ENCODE peak calls at places on chromosome X, in four cellular contexts. Z is SK-N-SH, Y is HCT116, V is K562. D is an unnamed sample.

GRCh38 chrX:74178536-74178935 is 125.4 kb upstream of the ZCCHC13 start:
- DNase-seq in V (no peak), Y (no peak), Z (no peak), D (no peak)

GRCh38 chrX:49233176-49233575 is at the start of gene CACNA1F:
- DNase-seq in Z (no peak), Y (no peak), V (no peak), D (no peak)

GRCh38 chrX:112800901-112801775 is 39.5 kb downstream of the AMOT start:
- DNase-seq in Z (no peak), V (no peak), Y (no peak), D (no peak)

GRCh38 chrX:123590842-123591491 is 141.9 kb downstream of the THOC2 start:
- DNase-seq in V (no peak), Z (no peak), Y (no peak), D (no peak)

GRCh38 chrX:56000169-56000568 is 232.0 kb upstream of the KLF8 start:
- DNase-seq in Y (no peak), Z (no peak), V (no peak), D (no peak)

GRCh38 chrX:84441143-84441542 is 61.1 kb downstream of the HDX start:
- DNase-seq in Z (no peak), Y (no peak), V (no peak), D (no peak)

GRCh38 chrX:41090568-41091238 is 5.5 kb downstream of the USP9X start:
- DNase-seq in Z (no peak), Y (no peak), V (no peak), D (no peak)

GRCh38 chrX:149493567-149494562 is 11.2 kb downstream of the IDS start:
- DNase-seq in Z (no peak), Y (no peak), V (peak; percentile 41), D (no peak)

GRCh38 chrX:110250847-110251246 is 67.0 kb downstream of the AMMECR1 start:
- DNase-seq in Z (no peak), Y (no peak), V (no peak), D (no peak)

GRCh38 chrX:20527458-20528099 is 260.9 kb upstream of the RPS6KA3 start:
- DNase-seq in Z (peak; percentile 26), V (peak; percentile 4), Y (no peak), D (peak; percentile 39)

GRCh38 chrX:6729581-6729980 is 194.7 kb upstream of the VCX3A start:
- DNase-seq in Z (no peak), Y (no peak), V (no peak), D (no peak)

GRCh38 chrX:72620550-72621145 is 48.0 kb upstream of the HDAC8 start:
- DNase-seq in Z (no peak), Y (peak; percentile 74), V (peak; percentile 67), D (no peak)

GRCh38 chrX:106874075-106874474 is 29.1 kb downstream of the RIPPLY1 start:
- DNase-seq in V (peak; percentile 24), Z (peak; percentile 10), Y (no peak), D (peak; percentile 13)

GRCh38 chrX:10617964-10618342 is 2.4 kb downstream of the MID1 start:
- DNase-seq in V (no peak), Y (no peak), Z (peak; percentile 11), D (peak; percentile 64)

GRCh38 chrX:1444896-1445480 is 7.7 kb downstream of the ASMTL start:
- DNase-seq in Y (no peak), V (no peak), Z (no peak), D (no peak)

GRCh38 chrX:38206542-38206941 is 14.1 kb downstream of the SRPX start:
- DNase-seq in Y (no peak), Z (no peak), V (no peak), D (no peak)

GRCh38 chrX:133375558-133376340 is 39.5 kb downstream of the GPC4 start:
- DNase-seq in V (no peak), Z (peak; percentile 21), Y (no peak), D (no peak)

GRCh38 chrX:77085372-77085771 is 361.8 kb upstream of the FGF16 start:
- DNase-seq in Z (no peak), Y (no peak), V (no peak), D (no peak)

GRCh38 chrX:12945494-12945893 is 29.4 kb upstream of the TMSB4X start:
- DNase-seq in V (no peak), Z (no peak), Y (no peak), D (no peak)

GRCh38 chrX:81195712-81196111 is 6.0 kb downstream of the HMGN5 start:
- DNase-seq in Y (peak; percentile 33), Z (peak; percentile 38), V (peak; percentile 63), D (peak; percentile 61)

GRCh38 chrX:102599950-102600579 is 750 bp downstream of the ARMCX5 start:
- DNase-seq in Y (no peak), Z (no peak), V (peak; percentile 4), D (peak; percentile 1)

DNA sequence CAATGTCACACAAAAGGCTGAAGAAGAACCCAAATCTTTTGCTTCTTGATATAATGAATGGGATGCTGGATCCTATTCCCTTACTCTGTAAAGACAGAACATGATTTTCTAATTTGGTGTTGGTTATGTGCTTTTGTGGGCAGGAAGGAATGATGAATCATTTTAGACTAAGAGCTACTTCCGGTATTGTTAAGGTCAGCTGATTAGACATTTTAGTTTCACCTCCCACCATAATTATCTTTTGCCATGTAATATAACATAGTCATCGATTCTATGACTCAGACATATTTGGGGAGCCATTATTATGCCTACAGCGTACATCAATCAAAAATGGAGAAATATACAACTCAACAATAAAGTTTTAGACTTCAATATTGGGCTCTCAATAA is 265.3 kb downstream of the ZNF674 start:
- DNase-seq in Z (no peak), V (no peak), Y (no peak), D (no peak)
- TF ChIP-seq JUND in Z (peak; percentile 56), V (no peak), Y (no peak), D (no peak)

GRCh38 chrX:119505945-119506344 is 37.7 kb downstream of the SLC25A5 start:
- DNase-seq in V (no peak), Z (no peak), Y (no peak), D (no peak)

GRCh38 chrX:119502727-119503483 is 34.7 kb downstream of the SLC25A5 start:
- DNase-seq in V (no peak), Y (no peak), Z (no peak), D (no peak)

GRCh38 chrX:119500061-119500800 is 32.0 kb downstream of the SLC25A5 start:
- DNase-seq in Z (no peak), V (no peak), Y (no peak), D (no peak)

GRCh38 chrX:119503484-119503861 is 35.2 kb downstream of the SLC25A5 start:
- DNase-seq in Z (no peak), Y (no peak), V (no peak), D (peak; percentile 38)

DNA sequence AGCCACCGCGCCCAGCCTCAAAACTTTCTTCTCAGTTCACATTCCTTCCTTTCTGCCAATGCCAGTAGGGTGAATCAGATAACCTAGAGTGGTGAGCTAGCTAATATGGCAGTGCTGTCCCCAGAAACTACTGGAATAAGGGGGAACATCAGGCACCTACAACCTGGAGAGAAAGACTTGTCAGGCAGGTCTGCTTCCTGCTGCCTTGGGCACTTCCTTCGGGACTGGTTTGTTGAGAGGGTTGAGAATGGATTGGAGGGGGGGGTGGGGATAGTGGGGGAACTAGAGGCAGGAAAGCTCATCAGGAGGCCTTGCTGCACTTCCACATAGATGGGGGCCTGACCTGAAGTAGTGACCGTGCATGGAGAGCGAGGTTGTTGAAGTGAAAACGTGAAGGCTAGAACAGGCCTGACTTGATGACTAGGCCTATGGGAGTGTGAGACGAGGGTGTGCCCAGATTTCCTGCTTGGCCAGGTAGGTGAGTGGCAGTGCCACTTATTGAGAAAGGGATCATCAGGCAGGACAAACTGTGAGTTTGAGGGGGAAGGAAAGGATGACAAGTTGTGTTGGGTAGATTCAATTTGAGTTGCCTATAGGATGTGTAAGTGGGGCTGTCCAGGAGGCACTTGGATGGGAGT is 33.4 kb downstream of the SLC25A5 start:
- DNase-seq in Y (no peak), V (no peak), Z (no peak), D (no peak)
- TF ChIP-seq JUND in Y (no peak), V (no peak), Z (no peak), D (no peak)

GRCh38 chrX:78387364-78387763 is 60.0 kb upstream of the CYSLTR1 start:
- DNase-seq in Z (no peak), V (no peak), Y (no peak), D (no peak)
- TF ChIP-seq JUND in Z (no peak), V (no peak), Y (no peak), D (no peak)

DNA sequence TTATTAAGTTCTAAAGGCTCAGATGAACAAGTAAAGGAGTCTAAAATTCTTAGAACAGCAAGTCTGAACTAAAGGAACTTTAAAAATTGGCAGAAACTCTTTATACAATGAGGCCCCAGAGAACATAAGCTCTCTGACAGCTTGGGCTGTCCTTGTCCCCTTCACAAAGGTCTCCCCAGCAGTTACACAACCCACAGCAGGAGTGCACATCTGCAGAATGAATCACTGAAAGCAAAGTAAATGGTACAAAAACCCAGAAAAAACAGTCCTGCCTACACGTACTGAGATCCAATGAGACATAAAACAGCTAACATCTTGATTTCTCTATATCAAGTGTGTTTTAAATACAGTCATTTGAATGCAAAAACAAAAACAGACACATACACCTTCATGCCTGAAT is 18.7 kb downstream of the RBBP7 start:
- DNase-seq in V (no peak), Z (no peak), Y (no peak), D (no peak)
- TF ChIP-seq JUND in V (no peak), Z (no peak), Y (no peak), D (no peak)

DNA sequence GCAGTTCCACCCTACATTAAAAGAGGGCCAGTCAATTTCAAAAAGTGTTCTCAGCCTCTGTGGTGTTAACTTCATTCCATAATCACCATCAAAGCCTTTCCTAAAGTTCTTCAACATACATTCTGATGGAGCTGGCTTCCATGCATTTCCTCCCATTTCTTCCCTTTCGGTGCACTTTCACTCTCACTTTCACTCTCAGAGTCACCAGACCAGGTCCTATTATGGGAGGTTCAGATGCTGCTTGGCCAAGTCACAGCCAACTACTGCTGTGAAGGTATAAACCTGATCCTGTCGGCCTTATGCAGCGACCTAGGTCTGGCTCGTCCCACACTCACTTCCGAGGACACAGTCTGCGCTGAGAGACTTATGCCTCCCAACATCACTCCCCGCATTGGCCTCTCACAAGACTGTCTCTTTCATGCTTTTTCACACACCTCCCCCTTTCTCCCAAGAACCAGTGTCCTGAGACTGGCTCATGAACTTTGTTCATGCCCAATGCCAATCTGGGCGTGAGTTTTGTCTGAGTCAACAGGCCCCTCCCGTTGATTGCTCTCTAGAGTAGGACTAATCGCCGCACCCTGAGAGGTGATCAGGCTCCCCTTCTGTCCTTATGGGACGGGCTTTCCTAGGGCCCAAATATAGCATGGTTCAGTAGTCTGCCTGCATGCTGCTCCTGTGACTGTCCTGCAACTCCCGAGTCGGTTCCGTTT is 60.8 kb upstream of the XAGE1B start:
- DNase-seq in Z (no peak), V (no peak), Y (no peak), D (no peak)
- TF ChIP-seq JUND in Z (no peak), V (no peak), Y (no peak), D (no peak)

GRCh38 chrX:44282753-44283152 is 60.7 kb downstream of the EFHC2 start:
- DNase-seq in Y (no peak), V (no peak), Z (peak; percentile 18), D (no peak)
- TF ChIP-seq JUND in Y (no peak), V (no peak), Z (no peak), D (no peak)

GRCh38 chrX:15989716-15990115 is 133.6 kb upstream of the GRPR start:
- DNase-seq in Z (no peak), V (no peak), Y (no peak), D (no peak)
- TF ChIP-seq JUND in Z (no peak), V (no peak), Y (no peak), D (no peak)

D was measured in T47D.